ENCODE peak calls at places on chromosomes 7 and 10, in eight cellular contexts. One of them, this sample, is unnamed.

GRCh38 chr10:89887406-89887805 is 186.0 kb downstream of the KIF20B start:
- DNase-seq in IMR-90: no peak
- DNase-seq in SK-N-SH: no peak
- DNase-seq in HepG2: no peak
- DNase-seq in A549: no peak
- DNase-seq in GM12878: no peak
- DNase-seq in K562: no peak
- DNase-seq in HCT116: no peak
- DNase-seq in this sample: no peak

GRCh38 chr7:120873367-120873766 is 15.4 kb upstream of the TSPAN12 start:
- DNase-seq in K562: no peak
- DNase-seq in HepG2: no peak
- DNase-seq in A549: no peak
- DNase-seq in SK-N-SH: no peak
- DNase-seq in IMR-90: no peak
- DNase-seq in GM12878: no peak
- DNase-seq in HCT116: no peak
- DNase-seq in this sample: no peak

GRCh38 chr10:110214380-110214826 is 7.0 kb downstream of the MXI1 start:
- DNase-seq in HCT116: no peak
- DNase-seq in SK-N-SH: no peak
- DNase-seq in A549: no peak
- DNase-seq in IMR-90: peak
- DNase-seq in GM12878: no peak
- DNase-seq in HepG2: no peak
- DNase-seq in K562: no peak
- DNase-seq in this sample: no peak

GRCh38 chr10:45428611-45429510 is 54.8 kb downstream of the ALOX5 start:
- DNase-seq in HepG2: no peak
- DNase-seq in IMR-90: no peak
- DNase-seq in K562: no peak
- DNase-seq in HCT116: no peak
- DNase-seq in SK-N-SH: no peak
- DNase-seq in GM12878: no peak
- DNase-seq in A549: no peak
- DNase-seq in this sample: no peak

GRCh38 chr7:44973610-44974401 is 5.0 kb downstream of the MYO1G start:
- DNase-seq in IMR-90: no peak
- DNase-seq in GM12878: no peak
- DNase-seq in K562: peak
- DNase-seq in HepG2: peak
- DNase-seq in HCT116: no peak
- DNase-seq in A549: peak
- DNase-seq in SK-N-SH: peak
- DNase-seq in this sample: no peak

GRCh38 chr10:112815238-112816032 is 134.6 kb upstream of the TCF7L2 start:
- DNase-seq in SK-N-SH: no peak
- DNase-seq in GM12878: no peak
- DNase-seq in HCT116: no peak
- DNase-seq in K562: no peak
- DNase-seq in HepG2: peak
- DNase-seq in IMR-90: peak
- DNase-seq in A549: peak
- DNase-seq in this sample: no peak

GRCh38 chr10:26612151-26612915 is 85.2 kb upstream of the PDSS1 start:
- DNase-seq in IMR-90: no peak
- DNase-seq in GM12878: no peak
- DNase-seq in HepG2: no peak
- DNase-seq in K562: no peak
- DNase-seq in A549: no peak
- DNase-seq in SK-N-SH: no peak
- DNase-seq in HCT116: no peak
- DNase-seq in this sample: no peak

GRCh38 chr10:117374506-117375359 is 507 bp downstream of the PDZD8 start:
- DNase-seq in K562: peak
- DNase-seq in GM12878: no peak
- DNase-seq in HepG2: no peak
- DNase-seq in HCT116: no peak
- DNase-seq in SK-N-SH: peak
- DNase-seq in IMR-90: peak
- DNase-seq in A549: peak
- DNase-seq in this sample: no peak

GRCh38 chr10:121157998-121158397 is 306.8 kb downstream of the WDR11 start:
- DNase-seq in HCT116: no peak
- DNase-seq in GM12878: no peak
- DNase-seq in K562: no peak
- DNase-seq in SK-N-SH: no peak
- DNase-seq in IMR-90: no peak
- DNase-seq in A549: no peak
- DNase-seq in HepG2: no peak
- DNase-seq in this sample: no peak

GRCh38 chr10:91410638-91411367 is 659 bp downstream of the HECTD2 start:
- DNase-seq in A549: no peak
- DNase-seq in K562: peak
- DNase-seq in HCT116: no peak
- DNase-seq in SK-N-SH: peak
- DNase-seq in IMR-90: peak
- DNase-seq in GM12878: no peak
- DNase-seq in HepG2: no peak
- DNase-seq in this sample: no peak

GRCh38 chr7:84688671-84689070 is 494.1 kb upstream of the SEMA3A start:
- DNase-seq in HepG2: no peak
- DNase-seq in HCT116: no peak
- DNase-seq in SK-N-SH: no peak
- DNase-seq in IMR-90: peak
- DNase-seq in GM12878: no peak
- DNase-seq in A549: no peak
- DNase-seq in K562: no peak
- DNase-seq in this sample: no peak

GRCh38 chr7:99784007-99784406 is at the start of gene CYP3A4:
- DNase-seq in HCT116: no peak
- DNase-seq in GM12878: no peak
- DNase-seq in A549: no peak
- DNase-seq in IMR-90: no peak
- DNase-seq in SK-N-SH: no peak
- DNase-seq in K562: no peak
- DNase-seq in HepG2: no peak
- DNase-seq in this sample: no peak

GRCh38 chr10:119762805-119763798 is 37.3 kb downstream of the INPP5F start:
- DNase-seq in IMR-90: peak
- DNase-seq in SK-N-SH: no peak
- DNase-seq in HepG2: no peak
- DNase-seq in K562: no peak
- DNase-seq in GM12878: no peak
- DNase-seq in A549: no peak
- DNase-seq in HCT116: no peak
- DNase-seq in this sample: no peak

GRCh38 chr7:106542550-106543220 is 118.3 kb downstream of the CCDC71L start:
- DNase-seq in HepG2: peak
- DNase-seq in HCT116: peak
- DNase-seq in SK-N-SH: peak
- DNase-seq in GM12878: peak
- DNase-seq in A549: peak
- DNase-seq in K562: peak
- DNase-seq in IMR-90: peak
- DNase-seq in this sample: no peak

GRCh38 chr10:1737222-1738061 is at the start of gene ADARB2:
- DNase-seq in GM12878: peak
- DNase-seq in HCT116: no peak
- DNase-seq in SK-N-SH: peak
- DNase-seq in K562: no peak
- DNase-seq in IMR-90: no peak
- DNase-seq in HepG2: no peak
- DNase-seq in A549: no peak
- DNase-seq in this sample: peak

GRCh38 chr10:21497177-21497807 is 28.2 kb downstream of the SKIDA1 start:
- DNase-seq in A549: peak
- DNase-seq in SK-N-SH: peak
- DNase-seq in K562: no peak
- DNase-seq in GM12878: no peak
- DNase-seq in IMR-90: peak
- DNase-seq in HCT116: peak
- DNase-seq in HepG2: peak
- DNase-seq in this sample: no peak

GRCh38 chr10:68560916-68561691 is 967 bp downstream of the TET1 start:
- DNase-seq in K562: peak
- DNase-seq in HCT116: no peak
- DNase-seq in A549: no peak
- DNase-seq in SK-N-SH: peak
- DNase-seq in HepG2: peak
- DNase-seq in GM12878: no peak
- DNase-seq in IMR-90: peak
- DNase-seq in this sample: peak

GRCh38 chr10:12875100-12875499 is 126.4 kb downstream of the CCDC3 start:
- DNase-seq in GM12878: no peak
- DNase-seq in SK-N-SH: no peak
- DNase-seq in HCT116: no peak
- DNase-seq in IMR-90: peak
- DNase-seq in A549: no peak
- DNase-seq in HepG2: no peak
- DNase-seq in K562: no peak
- DNase-seq in this sample: no peak

GRCh38 chr7:74217455-74218342 is 7.9 kb downstream of the LAT2 start:
- DNase-seq in HCT116: no peak
- DNase-seq in K562: no peak
- DNase-seq in SK-N-SH: no peak
- DNase-seq in GM12878: peak
- DNase-seq in IMR-90: peak
- DNase-seq in A549: no peak
- DNase-seq in HepG2: no peak
- DNase-seq in this sample: no peak

GRCh38 chr7:102064361-102065025 is 222.2 kb upstream of the SH2B2 start:
- DNase-seq in HepG2: no peak
- DNase-seq in SK-N-SH: peak
- DNase-seq in A549: peak
- DNase-seq in K562: no peak
- DNase-seq in GM12878: no peak
- DNase-seq in HCT116: no peak
- DNase-seq in IMR-90: peak
- DNase-seq in this sample: no peak

GRCh38 chr7:155223021-155223420 is 74.7 kb upstream of the INSIG1 start:
- DNase-seq in GM12878: no peak
- DNase-seq in HepG2: no peak
- DNase-seq in K562: no peak
- DNase-seq in SK-N-SH: no peak
- DNase-seq in IMR-90: no peak
- DNase-seq in HCT116: no peak
- DNase-seq in A549: no peak
- DNase-seq in this sample: no peak

GRCh38 chr7:55973747-55974250 is 9.4 kb downstream of the NIPSNAP2 start:
- DNase-seq in A549: no peak
- DNase-seq in IMR-90: no peak
- DNase-seq in K562: no peak
- DNase-seq in SK-N-SH: no peak
- DNase-seq in HepG2: no peak
- DNase-seq in GM12878: no peak
- DNase-seq in HCT116: no peak
- DNase-seq in this sample: no peak

GRCh38 chr7:55980266-55980665 is 15.9 kb downstream of the NIPSNAP2 start:
- DNase-seq in HCT116: no peak
- DNase-seq in HepG2: no peak
- DNase-seq in IMR-90: no peak
- DNase-seq in GM12878: no peak
- DNase-seq in A549: no peak
- DNase-seq in SK-N-SH: no peak
- DNase-seq in K562: no peak
- DNase-seq in this sample: no peak

GRCh38 chr7:55983537-55983936 is 19.2 kb downstream of the NIPSNAP2 start:
- DNase-seq in K562: no peak
- DNase-seq in HCT116: no peak
- DNase-seq in IMR-90: no peak
- DNase-seq in SK-N-SH: no peak
- DNase-seq in A549: no peak
- DNase-seq in HepG2: no peak
- DNase-seq in GM12878: no peak
- DNase-seq in this sample: no peak

GRCh38 chr7:55975944-55976633 is 11.7 kb downstream of the NIPSNAP2 start:
- DNase-seq in A549: no peak
- DNase-seq in GM12878: no peak
- DNase-seq in SK-N-SH: no peak
- DNase-seq in IMR-90: no peak
- DNase-seq in HepG2: no peak
- DNase-seq in HCT116: no peak
- DNase-seq in K562: no peak
- DNase-seq in this sample: no peak

GRCh38 chr7:55977831-55978230 is 13.4 kb downstream of the NIPSNAP2 start:
- DNase-seq in K562: no peak
- DNase-seq in SK-N-SH: no peak
- DNase-seq in HepG2: no peak
- DNase-seq in HCT116: no peak
- DNase-seq in IMR-90: peak
- DNase-seq in GM12878: no peak
- DNase-seq in A549: peak
- DNase-seq in this sample: no peak
- TF ChIP-seq RAD21 in K562: no peak
- TF ChIP-seq RAD21 in SK-N-SH: no peak
- TF ChIP-seq RAD21 in HepG2: no peak
- TF ChIP-seq RAD21 in HCT116: no peak
- TF ChIP-seq RAD21 in IMR-90: no peak
- TF ChIP-seq RAD21 in GM12878: no peak
- TF ChIP-seq RAD21 in A549: no peak
- TF ChIP-seq RAD21 in this sample: no peak

DNA sequence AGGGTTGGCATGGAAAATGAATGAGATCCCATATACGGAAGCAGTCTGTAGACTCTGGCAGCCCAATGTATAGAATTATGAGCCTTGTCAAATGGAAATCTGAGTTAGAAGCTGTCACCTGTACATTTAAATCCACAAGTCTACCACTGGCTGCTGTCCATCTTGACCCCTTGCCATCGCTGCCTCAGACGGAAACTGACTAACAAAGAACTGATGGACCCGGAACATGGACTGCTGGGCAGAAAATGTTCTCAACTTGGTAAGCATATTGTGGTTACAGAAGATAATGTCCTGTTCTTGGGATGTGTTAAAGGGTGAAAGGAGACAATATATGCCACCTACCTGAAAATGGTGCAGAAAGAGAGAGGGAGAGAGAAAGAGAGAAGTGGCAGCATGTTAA is 37.5 kb downstream of the PARP12 start:
- DNase-seq in K562: no peak
- DNase-seq in HepG2: no peak
- DNase-seq in GM12878: no peak
- DNase-seq in HCT116: no peak
- DNase-seq in IMR-90: no peak
- DNase-seq in A549: no peak
- DNase-seq in SK-N-SH: no peak
- DNase-seq in this sample: no peak
- H3K27ac ChIP-seq in K562: no peak
- H3K27ac ChIP-seq in HepG2: no peak
- H3K27ac ChIP-seq in GM12878: no peak
- H3K27ac ChIP-seq in HCT116: no peak
- H3K27ac ChIP-seq in IMR-90: no peak
- H3K27ac ChIP-seq in A549: no peak
- H3K27ac ChIP-seq in SK-N-SH: no peak
- H3K27ac ChIP-seq in this sample: no peak

GRCh38 chr7:8070451-8071180 is 102.0 kb downstream of the GLCCI1 start:
- DNase-seq in A549: no peak
- DNase-seq in HCT116: no peak
- DNase-seq in K562: no peak
- DNase-seq in SK-N-SH: no peak
- DNase-seq in HepG2: no peak
- DNase-seq in GM12878: no peak
- DNase-seq in IMR-90: no peak
- DNase-seq in this sample: no peak
- TF ChIP-seq RAD21 in A549: no peak
- TF ChIP-seq RAD21 in HCT116: no peak
- TF ChIP-seq RAD21 in K562: no peak
- TF ChIP-seq RAD21 in SK-N-SH: no peak
- TF ChIP-seq RAD21 in HepG2: no peak
- TF ChIP-seq RAD21 in GM12878: no peak
- TF ChIP-seq RAD21 in IMR-90: no peak
- TF ChIP-seq RAD21 in this sample: no peak

GRCh38 chr7:128450409-128450808 is 5.3 kb upstream of the HILPDA start:
- DNase-seq in HepG2: no peak
- DNase-seq in K562: no peak
- DNase-seq in A549: no peak
- DNase-seq in IMR-90: no peak
- DNase-seq in HCT116: no peak
- DNase-seq in GM12878: no peak
- DNase-seq in SK-N-SH: no peak
- DNase-seq in this sample: no peak
- H3K27ac ChIP-seq in HepG2: no peak
- H3K27ac ChIP-seq in K562: no peak
- H3K27ac ChIP-seq in A549: no peak
- H3K27ac ChIP-seq in IMR-90: no peak
- H3K27ac ChIP-seq in HCT116: no peak
- H3K27ac ChIP-seq in GM12878: no peak
- H3K27ac ChIP-seq in SK-N-SH: no peak
- H3K27ac ChIP-seq in this sample: no peak